ENCODE peak calls at places on chromosomes 12 and 14, in six cellular contexts. Y is IMR-90, I is sigmoid colon, R is fibroblast of lung, G is tibial artery, L is GM23338. U is an unnamed sample. For H3K27me3, the result is how much of the 10 kb centered on the place peaks cover.

GRCh38 chr12:39230086-39230485 is 212.8 kb downstream of the KIF21A start:
- DNase-seq in I (no peak), G (no peak), Y (no peak), L (no peak), R (peak), U (no peak)

GRCh38 chr14:100638211-100638855 is 51.1 kb upstream of the BEGAIN start:
- DNase-seq in R (no peak), I (no peak), Y (no peak), G (no peak), L (no peak), U (no peak)

GRCh38 chr12:34033628-34034296 is 11.5 kb downstream of the ALG10 start:
- DNase-seq in L (peak), Y (peak), G (no peak), R (peak), I (no peak), U (peak)

GRCh38 chr14:58133739-58134138 is 18.3 kb downstream of the ARMH4 start:
- DNase-seq in R (peak), I (no peak), Y (peak), G (no peak), L (no peak), U (peak)

GRCh38 chr12:53952871-53953734 is 1.6 kb upstream of the HOXC12 start:
- DNase-seq in L (peak), I (no peak), Y (no peak), G (no peak), R (no peak), U (no peak)

GRCh38 chr12:124625867-124626675 is 58.7 kb upstream of the NCOR2 start:
- DNase-seq in Y (peak), L (no peak), R (peak), I (peak), G (peak), U (no peak)

GRCh38 chr14:64636208-64636979 is 67.8 kb upstream of the PLEKHG3 start:
- DNase-seq in G (peak), L (peak), Y (peak), R (peak), I (peak), U (no peak)

GRCh38 chr12:66154776-66155175 is 15.0 kb downstream of the TMBIM4 start:
- DNase-seq in Y (peak), L (no peak), G (no peak), R (peak), I (no peak), U (no peak)

GRCh38 chr14:38248629-38249028 is 7.3 kb downstream of the CLEC14A start:
- DNase-seq in R (no peak), L (peak), I (no peak), G (no peak), Y (no peak), U (no peak)

GRCh38 chr12:108332791-108333382 is 6.2 kb downstream of the CMKLR1 start:
- DNase-seq in Y (no peak), I (peak), R (no peak), G (peak), L (no peak), U (no peak)

DNA sequence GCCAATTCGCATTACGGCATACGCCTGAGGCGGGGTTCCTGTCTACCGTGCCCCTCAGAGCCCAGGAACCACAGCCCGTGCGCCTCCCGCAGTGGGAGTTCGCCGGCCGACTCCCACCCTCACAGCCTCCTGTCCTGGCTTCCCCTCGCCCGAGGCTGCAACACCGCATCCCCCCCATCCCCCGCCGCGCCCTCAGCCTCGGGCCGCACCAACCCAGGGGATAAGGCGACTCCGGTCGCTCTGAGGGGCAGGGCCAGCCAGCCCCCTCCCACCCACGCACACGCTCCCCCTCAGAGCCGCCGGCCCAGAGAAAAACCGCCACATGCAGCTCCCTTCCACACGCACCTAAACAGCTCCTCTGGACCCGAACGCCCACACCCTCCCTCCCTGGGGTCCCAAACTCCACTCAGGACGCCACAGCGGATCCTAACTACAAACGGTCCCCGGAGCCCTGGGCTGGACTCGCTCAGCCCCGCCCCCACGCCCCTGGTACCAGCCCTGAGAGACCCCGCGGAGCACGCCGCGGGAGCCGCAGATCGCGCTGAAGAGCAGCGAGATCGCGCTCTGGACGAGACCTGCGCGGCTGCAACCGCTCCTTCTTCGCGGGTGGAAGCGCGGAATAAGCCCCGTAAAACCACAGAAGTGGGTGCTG is at the start of gene C14orf39:
- DNase-seq in R (peak), Y (peak), L (peak), G (no peak), I (no peak), U (peak)
- H3K27me3 ChIP-seq in R (under half), Y (under half), L (half or more), G (under half), I (half or more), U (under half)

GRCh38 chr12:6554990-6555691 is 701 bp downstream of the IFFO1 start:
- DNase-seq in Y (no peak), L (no peak), I (no peak), G (no peak), R (peak), U (no peak)
- H3K4me3 ChIP-seq in Y (peak), L (peak), I (peak), G (peak), R (peak), U (peak)

GRCh38 chr12:89506050-89506449 is 18.5 kb downstream of the GALNT4 start:
- DNase-seq in R (no peak), G (no peak), L (no peak), Y (no peak), I (no peak), U (no peak)

GRCh38 chr12:89501793-89502192 is 22.8 kb downstream of the GALNT4 start:
- DNase-seq in L (no peak), Y (no peak), G (no peak), R (no peak), I (no peak), U (no peak)

GRCh38 chr12:89504560-89505346 is 19.8 kb downstream of the GALNT4 start:
- DNase-seq in G (no peak), I (no peak), R (peak), Y (peak), L (no peak), U (no peak)

DNA sequence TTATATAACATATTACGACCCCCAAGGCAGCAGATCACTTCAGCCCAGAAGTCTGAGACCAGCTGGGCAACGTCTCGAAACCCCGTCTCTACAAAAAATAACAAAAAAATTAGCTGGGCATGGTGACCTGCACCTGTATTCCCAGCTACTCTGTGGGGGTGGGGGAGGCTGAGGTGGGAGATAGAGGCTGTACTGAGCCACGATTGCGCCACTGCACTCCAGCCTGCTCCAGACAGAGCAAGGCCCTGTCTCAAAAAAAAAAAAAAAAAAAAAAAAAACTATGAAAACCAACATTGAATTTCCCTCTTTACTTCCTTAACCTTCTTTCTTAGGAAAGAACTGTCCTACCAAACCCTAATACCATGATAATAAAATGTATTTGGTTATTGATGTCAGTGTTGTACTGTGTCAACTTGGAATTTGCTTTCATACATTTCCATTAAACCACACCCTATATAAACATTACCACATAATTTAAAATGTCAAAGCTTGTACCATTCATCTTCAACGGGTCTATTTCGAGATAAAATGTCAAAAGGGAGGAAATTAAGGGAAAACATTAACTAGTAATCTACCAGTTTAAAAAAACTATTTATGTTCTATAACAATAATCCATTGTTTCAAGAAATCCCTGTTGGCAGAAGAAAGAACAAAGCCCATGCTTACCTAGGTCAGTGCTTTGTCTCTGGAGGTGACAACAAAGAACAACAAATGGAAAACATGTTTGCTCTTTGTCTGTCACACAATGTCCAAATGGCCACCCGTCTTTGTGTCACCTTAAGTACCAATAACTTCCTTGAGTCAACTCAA is 17.4 kb downstream of the GALNT4 start:
- DNase-seq in Y (no peak), G (no peak), I (no peak), L (no peak), R (no peak), U (no peak)
- H3K27ac ChIP-seq in Y (no peak), G (no peak), I (no peak), L (no peak), R (no peak), U (no peak)

GRCh38 chr12:71439362-71439612 is 311 bp upstream of the LGR5 start:
- DNase-seq in R (no peak), Y (no peak), I (no peak), G (no peak), L (no peak), U (no peak)
- H3K27me3 ChIP-seq in R (under half), Y (under half), I (half or more), G (under half), L (half or more), U (under half)

DNA sequence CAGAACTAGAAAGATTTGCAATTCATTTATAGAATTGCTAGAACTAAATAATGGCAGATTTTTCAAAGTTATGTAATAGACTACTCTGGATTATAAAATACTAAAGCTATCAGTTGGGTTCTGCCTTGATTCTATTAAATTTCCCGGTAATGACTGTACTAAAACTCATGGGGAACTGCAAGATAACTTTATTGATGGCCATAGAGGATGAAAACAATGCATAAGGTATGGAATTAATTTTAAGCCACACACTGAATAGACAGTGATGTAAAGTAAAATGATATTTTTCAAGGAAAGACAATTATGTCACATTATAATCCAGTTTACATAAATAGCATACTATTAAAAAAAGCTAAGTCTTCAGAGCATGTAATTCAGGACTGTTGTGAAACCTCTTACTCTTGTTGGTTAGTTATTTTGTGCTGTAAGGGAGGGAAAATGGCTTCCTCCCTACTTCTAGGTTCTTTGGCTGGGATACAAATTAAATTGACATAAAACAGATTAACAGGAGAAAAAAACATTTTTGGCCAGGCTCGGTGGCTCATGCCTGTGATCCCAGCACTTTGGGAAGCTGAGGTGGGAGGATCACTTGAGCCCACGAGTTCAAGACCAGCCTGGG is 134.4 kb upstream of the AMIGO2 start:
- DNase-seq in G (no peak), Y (no peak), L (no peak), R (no peak), I (no peak), U (no peak)
- H3K4me3 ChIP-seq in G (no peak), Y (no peak), L (no peak), R (no peak), I (no peak), U (no peak)

DNA sequence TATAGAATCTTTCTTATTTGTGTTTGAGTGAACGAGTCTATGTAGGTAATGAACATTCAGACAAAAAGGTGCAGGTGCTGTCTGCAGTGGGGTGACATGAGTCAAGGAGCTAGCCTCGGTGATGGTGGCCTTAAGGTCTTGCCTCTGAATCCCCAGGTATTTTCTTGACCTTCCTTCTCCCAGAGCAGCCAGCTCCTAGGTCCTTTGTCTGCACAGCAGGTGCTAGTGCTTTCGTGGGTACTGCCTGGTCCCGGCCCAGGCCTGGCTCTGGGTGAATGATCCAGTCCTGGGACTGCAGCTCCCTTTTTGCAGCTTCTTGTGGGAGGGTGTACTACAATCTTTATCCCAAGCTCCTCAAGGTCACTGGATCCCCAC is 6.4 kb downstream of the VASH1 start:
- DNase-seq in I (no peak), Y (no peak), L (no peak), G (no peak), R (no peak), U (no peak)
- H3K27ac ChIP-seq in I (peak), Y (no peak), L (no peak), G (peak), R (no peak), U (no peak)

GRCh38 chr12:101653030-101653429 is 44.4 kb upstream of the CHPT1 start:
- DNase-seq in L (no peak), R (no peak), I (no peak), Y (no peak), G (no peak), U (no peak)

GRCh38 chr12:101642115-101643067 is 47.6 kb downstream of the MYBPC1 start:
- DNase-seq in G (no peak), Y (no peak), L (peak), I (no peak), R (no peak), U (no peak)

GRCh38 chr12:101653503-101653902 is 43.9 kb upstream of the CHPT1 start:
- DNase-seq in L (peak), G (no peak), R (no peak), I (no peak), Y (no peak), U (no peak)

GRCh38 chr12:101648195-101648594 is 49.2 kb upstream of the CHPT1 start:
- DNase-seq in L (no peak), R (no peak), G (no peak), I (no peak), Y (no peak), U (no peak)

GRCh38 chr12:101647711-101648110 is 49.7 kb upstream of the CHPT1 start:
- DNase-seq in Y (no peak), L (no peak), I (no peak), R (no peak), G (no peak), U (no peak)
- H3K27me3 ChIP-seq in Y (under half), L (under half), I (under half), R (under half), G (under half), U (under half)

DNA sequence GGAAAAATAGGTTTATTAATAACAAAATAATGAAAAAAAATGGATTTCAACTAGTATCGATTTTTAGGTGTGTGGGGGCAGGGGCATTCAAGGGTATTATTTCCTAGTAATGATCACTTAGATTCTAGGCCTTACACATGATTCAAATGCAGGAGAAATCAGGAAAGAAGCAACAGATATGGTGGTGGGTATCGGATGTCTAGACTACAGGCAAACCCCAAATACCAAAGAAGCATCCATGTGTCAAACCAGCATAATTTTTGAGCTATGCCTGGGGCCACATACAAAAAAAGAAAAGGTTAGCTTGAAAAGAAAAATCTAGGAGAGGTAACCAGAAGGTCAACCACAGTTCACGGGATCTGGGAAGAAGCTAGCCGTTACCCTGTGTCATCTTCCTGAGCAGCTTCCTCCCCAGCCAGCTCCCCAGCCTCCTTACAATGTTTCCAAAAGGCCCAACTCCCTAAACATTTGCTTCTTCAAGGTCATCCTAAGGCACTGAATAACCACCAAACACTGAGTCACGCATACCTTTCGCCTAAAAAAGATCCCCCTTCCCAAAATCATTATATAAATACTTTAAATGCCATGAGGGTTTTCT is 3.2 kb downstream of the SINHCAF start:
- DNase-seq in L (peak), R (peak), I (no peak), Y (peak), G (no peak), U (no peak)
- H3K4me3 ChIP-seq in L (peak), R (peak), I (peak), Y (peak), G (no peak), U (peak)

GRCh38 chr14:68367444-68368014 is 425.3 kb downstream of the ZFP36L1 start:
- DNase-seq in R (peak), L (no peak), G (no peak), I (no peak), Y (no peak), U (no peak)
- H3K27ac ChIP-seq in R (no peak), L (no peak), G (no peak), I (peak), Y (no peak), U (no peak)

U was measured in AG04450.